ENCODE peak calls at places on chromosomes 4 and X, in nine cellular contexts. U is CD4-positive, CD25-positive, alpha-beta regulatory T cell; C is psoas muscle; O is pancreas; M is HCT116; A is left ventricle myocardium inferior; I is GM23248; W is thoracic aorta; K is IMR-90. Y is an unnamed sample.

GRCh38 chr4:157992038-157992706 is 180.7 kb downstream of the GASK1B start:
- DNase-seq in C (no peak), A (no peak), M (peak), W (no peak), K (peak), U (no peak), O (no peak), I (peak), Y (no peak)

GRCh38 chr4:139794158-139794954 is 128.7 kb downstream of the MGST2 start:
- DNase-seq in A (no peak), O (no peak), U (no peak), K (peak), C (no peak), W (no peak), M (no peak), I (peak), Y (no peak)

GRCh38 chr4:146340798-146341197 is 126.5 kb downstream of the REELD1 start:
- DNase-seq in I (peak), U (no peak), O (no peak), C (no peak), K (peak), W (no peak), M (no peak), A (no peak), Y (no peak)

GRCh38 chrX:10109695-10110094 is 47.1 kb upstream of the CLCN4 start:
- DNase-seq in C (no peak), M (no peak), U (no peak), A (peak), I (peak), W (no peak), O (no peak), K (no peak), Y (peak)

GRCh38 chrX:13638021-13638420 is 14.9 kb upstream of the TCEANC start:
- DNase-seq in I (no peak), W (no peak), A (no peak), C (no peak), K (no peak), M (no peak), O (no peak), U (no peak), Y (no peak)

GRCh38 chr4:1050486-1051213 is 39.2 kb downstream of the FGFRL1 start:
- DNase-seq in C (no peak), K (no peak), U (no peak), I (no peak), W (no peak), O (peak), A (peak), M (no peak), Y (no peak)

GRCh38 chr4:16573744-16574143 is 324.7 kb downstream of the LDB2 start:
- DNase-seq in I (peak), C (no peak), O (no peak), A (peak), W (no peak), M (no peak), U (no peak), K (peak), Y (peak)

GRCh38 chrX:15864629-15865028 is 10.0 kb upstream of the AP1S2 start:
- DNase-seq in O (no peak), W (no peak), K (peak), U (no peak), M (no peak), A (no peak), C (no peak), I (peak), Y (no peak)

GRCh38 chr4:68152411-68152810 is 22.7 kb upstream of the TMPRSS11F start:
- DNase-seq in A (no peak), C (no peak), U (no peak), W (no peak), M (peak), K (no peak), O (no peak), I (no peak), Y (no peak)

GRCh38 chr4:140244328-140244727 is 90.3 kb upstream of the MAML3 start:
- DNase-seq in K (no peak), W (no peak), U (no peak), C (no peak), A (no peak), I (no peak), O (no peak), M (no peak), Y (no peak)

GRCh38 chrX:154135458-154136229 is 8.4 kb upstream of the OPN1LW start:
- DNase-seq in A (no peak), K (no peak), C (no peak), W (no peak), M (no peak), I (peak), O (no peak), U (peak), Y (no peak)

GRCh38 chr4:84855774-84856173 is 110.7 kb downstream of the WDFY3 start:
- DNase-seq in U (no peak), K (no peak), C (no peak), O (no peak), A (no peak), W (no peak), M (no peak), I (peak), Y (no peak)

GRCh38 chrX:19811807-19812604 is 75.4 kb downstream of the SH3KBP1 start:
- DNase-seq in A (no peak), W (no peak), U (no peak), M (no peak), O (no peak), C (no peak), I (peak), K (peak), Y (no peak)

GRCh38 chr4:115119804-115120352 is 6.5 kb upstream of the NDST4 start:
- DNase-seq in M (no peak), O (no peak), U (no peak), W (no peak), K (no peak), A (no peak), C (no peak), I (peak), Y (no peak)

GRCh38 chr4:171774642-171775041 is 38.6 kb upstream of the GALNTL6 start:
- DNase-seq in A (no peak), K (no peak), M (no peak), U (no peak), W (no peak), I (no peak), O (no peak), C (no peak), Y (no peak)

GRCh38 chrX:72107320-72107719 is 24.4 kb downstream of the RTL5 start:
- DNase-seq in M (no peak), U (no peak), C (no peak), W (no peak), I (peak), A (no peak), K (peak), O (no peak), Y (no peak)

GRCh38 chrX:10173331-10173900 is 16.6 kb downstream of the CLCN4 start:
- DNase-seq in K (peak), A (no peak), C (peak), W (no peak), O (no peak), I (peak), U (no peak), M (no peak), Y (peak)

GRCh38 chrX:124217289-124218251 is 114.9 kb upstream of the TEX13D start:
- DNase-seq in K (no peak), U (peak), O (no peak), M (no peak), A (no peak), W (no peak), I (peak), C (no peak), Y (no peak)

GRCh38 chr4:187333151-187333550 is 609.5 kb upstream of the FAT1 start:
- DNase-seq in K (peak), C (no peak), W (no peak), M (no peak), A (no peak), I (no peak), U (no peak), O (no peak), Y (no peak)

GRCh38 chr4:40289366-40290188 is 45.6 kb upstream of the CHRNA9 start:
- DNase-seq in U (no peak), K (peak), W (no peak), O (no peak), M (no peak), A (no peak), I (no peak), C (no peak), Y (no peak)

GRCh38 chrX:137071596-137071995 is 37.8 kb upstream of the GPR101 start:
- DNase-seq in I (no peak), U (no peak), O (no peak), M (no peak), A (no peak), K (no peak), W (no peak), C (no peak), Y (no peak)

GRCh38 chr4:1255151-1255550 is 6.2 kb upstream of the CTBP1 start:
- DNase-seq in O (no peak), W (no peak), M (no peak), C (no peak), I (peak), K (no peak), U (no peak), A (no peak), Y (no peak)

GRCh38 chr4:3077796-3078195 is 3.3 kb downstream of the HTT start:
- DNase-seq in M (no peak), K (no peak), I (no peak), U (no peak), O (no peak), W (no peak), C (no peak), A (no peak), Y (no peak)

GRCh38 chrX:46978341-46979291 is 66.4 kb downstream of the JADE3 start:
- DNase-seq in A (peak), M (peak), I (peak), O (peak), W (peak), C (peak), K (peak), U (peak), Y (peak)

GRCh38 chr4:48271048-48271452 is 1.4 kb upstream of the TEC start:
- DNase-seq in I (no peak), W (no peak), C (no peak), O (no peak), A (no peak), U (no peak), M (no peak), K (no peak), Y (no peak)

GRCh38 chrX:47648376-47648775 is 2.0 kb downstream of the ELK1 start:
- DNase-seq in M (no peak), W (no peak), O (no peak), K (peak), A (no peak), I (no peak), U (no peak), C (no peak), Y (no peak)

GRCh38 chr4:43353552-43353951 is 461.0 kb downstream of the GRXCR1 start:
- DNase-seq in U (no peak), M (no peak), O (no peak), W (no peak), A (no peak), I (no peak), C (no peak), K (no peak), Y (no peak)

GRCh38 chr4:38040619-38041018 is 80.4 kb downstream of the PTTG2 start:
- DNase-seq in C (no peak), K (no peak), A (no peak), O (no peak), M (no peak), I (no peak), W (no peak), U (no peak), Y (no peak)

DNA sequence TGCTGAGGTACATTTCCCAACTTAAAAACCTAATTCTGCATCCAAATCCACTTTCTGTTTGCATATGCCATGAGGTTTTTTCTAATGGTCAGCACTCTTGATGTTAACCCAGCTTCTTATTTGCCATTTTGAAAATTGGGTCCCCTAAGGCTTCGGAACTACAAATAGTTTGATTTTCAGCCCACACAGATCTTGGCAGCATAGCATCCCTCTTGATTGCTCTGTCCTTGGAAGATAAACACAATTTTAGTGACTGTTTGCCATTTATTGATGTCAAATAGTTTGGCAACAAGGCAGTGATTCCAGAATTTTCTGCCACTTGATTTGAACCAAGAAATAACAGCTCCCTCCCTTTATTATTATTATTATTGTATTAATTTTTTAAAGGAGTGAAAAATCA is 696.9 kb downstream of the RAB28 start:
- DNase-seq in C (no peak), O (no peak), I (no peak), U (no peak), K (no peak), A (no peak), W (no peak), M (no peak), Y (no peak)
- H3K4me3 ChIP-seq in C (no peak), O (no peak), I (no peak), U (no peak), K (no peak), A (no peak), W (no peak), M (no peak), Y (no peak)

DNA sequence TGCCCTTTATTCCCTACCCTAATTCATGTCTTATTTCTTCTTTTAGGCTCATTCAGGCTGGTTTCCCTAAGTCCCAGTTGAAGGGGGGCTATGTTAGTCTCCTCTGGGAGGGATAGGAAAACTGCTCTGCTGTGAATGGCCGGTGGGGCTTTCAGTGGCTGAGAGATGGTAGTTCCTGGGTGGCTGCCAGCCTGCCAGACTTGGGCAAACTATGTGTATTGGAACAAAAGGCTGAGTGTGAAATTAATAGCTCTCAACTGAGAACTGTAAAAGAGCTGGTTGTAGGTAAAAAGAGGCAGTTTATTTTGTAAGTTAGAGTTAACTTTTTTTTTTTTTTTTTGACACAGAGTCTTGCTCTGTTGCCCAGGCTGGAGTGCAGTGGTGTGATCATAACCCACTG is 28.8 kb downstream of the ARHGAP10 start:
- DNase-seq in O (no peak), C (peak), U (no peak), I (no peak), M (no peak), A (peak), K (no peak), W (no peak), Y (no peak)
- H3K27ac ChIP-seq in O (no peak), C (peak), U (no peak), I (no peak), M (no peak), A (peak), K (no peak), W (peak), Y (no peak)

GRCh38 chr4:101306764-101307615 is 40.3 kb downstream of the PPP3CA start:
- DNase-seq in M (no peak), W (no peak), U (no peak), I (no peak), O (no peak), C (no peak), K (no peak), A (no peak), Y (no peak)
- H3K4me3 ChIP-seq in M (no peak), W (peak), U (peak), I (no peak), O (no peak), C (no peak), K (no peak), A (no peak), Y (no peak)

DNA sequence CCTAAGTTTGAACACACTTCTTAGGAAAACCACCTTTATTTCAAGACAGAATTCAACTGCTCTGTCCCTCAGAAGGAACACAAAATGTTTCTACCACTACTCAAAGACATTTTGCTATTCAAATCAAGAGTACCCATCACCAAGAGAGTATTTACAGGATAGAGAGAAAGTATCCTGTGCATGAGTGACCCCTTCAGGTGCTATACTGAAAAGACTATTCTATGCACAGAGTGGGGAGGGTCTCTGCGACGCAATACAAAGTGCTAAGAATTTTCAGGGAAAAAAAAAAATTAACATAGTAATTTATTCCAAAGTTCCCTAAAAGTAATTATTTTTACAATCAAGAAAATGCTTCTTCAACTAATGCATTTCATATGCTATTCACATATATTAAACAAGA is 346.4 kb upstream of the FAM241A start:
- DNase-seq in A (no peak), O (no peak), C (no peak), W (no peak), I (peak), K (no peak), M (no peak), U (no peak), Y (no peak)
- H3K27ac ChIP-seq in A (no peak), O (no peak), C (no peak), W (no peak), I (no peak), K (no peak), M (no peak), U (no peak), Y (no peak)

GRCh38 chr4:4386736-4387392 is at the start of gene NSG1:
- DNase-seq in O (no peak), U (no peak), M (no peak), W (no peak), C (peak), I (peak), K (peak), A (peak), Y (no peak)
- H3K4me3 ChIP-seq in O (peak), U (no peak), M (no peak), W (peak), C (peak), I (peak), K (peak), A (peak), Y (peak)

Y was measured in uterus.